ENCODE peak calls at places on chromosomes 7 and 10, in six cellular contexts. B, R, M, U, I and P are unnamed samples.

GRCh38 chr10:96986200-96986856 is 154.2 kb downstream of the LCOR start:
- DNase-seq in B (no peak), R (no peak), M (no peak), U (no peak), I (no peak), P (no peak)

GRCh38 chr10:58372630-58373445 is 12.4 kb upstream of the TFAM start:
- DNase-seq in B (no peak), R (no peak), M (no peak), U (no peak), I (no peak), P (no peak)

GRCh38 chr10:13812804-13813203 is 226.0 kb downstream of the PRPF18 start:
- DNase-seq in B (no peak), R (no peak), M (no peak), U (no peak), I (no peak), P (no peak)

GRCh38 chr10:4650109-4650508 is 175.9 kb upstream of the AKR1E2 start:
- DNase-seq in B (no peak), R (no peak), M (no peak), U (no peak), I (no peak), P (no peak)

GRCh38 chr10:99523251-99523773 is 9.4 kb upstream of the NKX2-3 start:
- DNase-seq in B (no peak), R (no peak), M (no peak), U (no peak), I (no peak), P (no peak)

GRCh38 chr10:80664071-80664680 is 126.5 kb downstream of the SH2D4B start:
- DNase-seq in B (peak), R (peak), M (no peak), U (peak), I (peak), P (peak)

GRCh38 chr10:126524526-126524925 is 136.2 kb upstream of the ADAM12 start:
- DNase-seq in B (no peak), R (no peak), M (no peak), U (no peak), I (no peak), P (no peak)

GRCh38 chr10:33066558-33067236 is 108.7 kb upstream of the ITGB1 start:
- DNase-seq in B (no peak), R (no peak), M (no peak), U (no peak), I (no peak), P (no peak)

GRCh38 chr10:35451103-35452016 is 115.1 kb downstream of the CCNY start:
- DNase-seq in B (no peak), R (no peak), M (no peak), U (no peak), I (no peak), P (no peak)

GRCh38 chr7:131329176-131329570 is 1.5 kb downstream of the MKLN1 start:
- DNase-seq in B (no peak), R (peak), M (no peak), U (no peak), I (no peak), P (no peak)

GRCh38 chr7:92988941-92989540 is 128.7 kb downstream of the SAMD9 start:
- DNase-seq in B (no peak), R (no peak), M (no peak), U (no peak), I (no peak), P (no peak)